ENCODE peak calls at places on chromosomes 5 and 9, in seven cellular contexts. One of them, this sample, is unnamed.

GRCh38 chr5:145818604-145819003 is 16.5 kb downstream of the PRELID2 start:
- DNase-seq in HepG2: no peak
- DNase-seq in WTC11: no peak
- DNase-seq in HEK293T: no peak
- DNase-seq in K562: no peak
- DNase-seq in H1: no peak
- DNase-seq in GM12878: no peak
- DNase-seq in this sample: no peak

GRCh38 chr5:32753051-32753450 is 41.9 kb downstream of the NPR3 start:
- DNase-seq in HepG2: no peak
- DNase-seq in WTC11: no peak
- DNase-seq in HEK293T: no peak
- DNase-seq in K562: no peak
- DNase-seq in H1: no peak
- DNase-seq in GM12878: no peak
- DNase-seq in this sample: no peak

GRCh38 chr9:93209097-93209496 is 25.2 kb downstream of the WNK2 start:
- DNase-seq in HepG2: peak
- DNase-seq in WTC11: no peak
- DNase-seq in HEK293T: no peak
- DNase-seq in K562: no peak
- DNase-seq in H1: no peak
- DNase-seq in GM12878: no peak
- DNase-seq in this sample: no peak

GRCh38 chr9:79731483-79731882 is 159.7 kb downstream of the TLE4 start:
- DNase-seq in HepG2: no peak
- DNase-seq in WTC11: no peak
- DNase-seq in HEK293T: no peak
- DNase-seq in K562: no peak
- DNase-seq in H1: no peak
- DNase-seq in GM12878: peak
- DNase-seq in this sample: no peak

GRCh38 chr5:151958111-151958510 is 33.5 kb upstream of the GLRA1 start:
- DNase-seq in HepG2: no peak
- DNase-seq in WTC11: no peak
- DNase-seq in HEK293T: no peak
- DNase-seq in K562: no peak
- DNase-seq in H1: no peak
- DNase-seq in GM12878: no peak
- DNase-seq in this sample: no peak

GRCh38 chr9:72203205-72203803 is 54.1 kb downstream of the GDA start:
- DNase-seq in HepG2: peak
- DNase-seq in WTC11: peak
- DNase-seq in HEK293T: peak
- DNase-seq in K562: peak
- DNase-seq in H1: no peak
- DNase-seq in GM12878: no peak
- DNase-seq in this sample: peak

GRCh38 chr9:33748633-33749304 is 46.6 kb upstream of the PRSS3 start:
- DNase-seq in HepG2: no peak
- DNase-seq in WTC11: no peak
- DNase-seq in HEK293T: no peak
- DNase-seq in K562: no peak
- DNase-seq in H1: no peak
- DNase-seq in GM12878: no peak
- DNase-seq in this sample: no peak

GRCh38 chr9:357560-357959 is 142.9 kb downstream of the DOCK8 start:
- DNase-seq in HepG2: no peak
- DNase-seq in WTC11: no peak
- DNase-seq in HEK293T: no peak
- DNase-seq in K562: peak
- DNase-seq in H1: no peak
- DNase-seq in GM12878: no peak
- DNase-seq in this sample: no peak

GRCh38 chr5:6497267-6497666 is 48.6 kb downstream of the UBE2QL1 start:
- DNase-seq in HepG2: no peak
- DNase-seq in WTC11: no peak
- DNase-seq in HEK293T: no peak
- DNase-seq in K562: no peak
- DNase-seq in H1: no peak
- DNase-seq in GM12878: no peak
- DNase-seq in this sample: no peak

GRCh38 chr5:91352831-91353695 is 30.1 kb downstream of the ARRDC3 start:
- DNase-seq in HepG2: no peak
- DNase-seq in WTC11: no peak
- DNase-seq in HEK293T: no peak
- DNase-seq in K562: no peak
- DNase-seq in H1: no peak
- DNase-seq in GM12878: no peak
- DNase-seq in this sample: no peak

GRCh38 chr5:1470762-1471211 is 25.5 kb upstream of the SLC6A3 start:
- DNase-seq in HepG2: peak
- DNase-seq in WTC11: no peak
- DNase-seq in HEK293T: no peak
- DNase-seq in K562: no peak
- DNase-seq in H1: no peak
- DNase-seq in GM12878: no peak
- DNase-seq in this sample: no peak

GRCh38 chr9:121944741-121945191 is 148.3 kb downstream of the TTLL11 start:
- DNase-seq in HepG2: no peak
- DNase-seq in WTC11: no peak
- DNase-seq in HEK293T: no peak
- DNase-seq in K562: no peak
- DNase-seq in H1: no peak
- DNase-seq in GM12878: no peak
- DNase-seq in this sample: no peak

GRCh38 chr9:120612218-120612617 is 32.3 kb upstream of the CDK5RAP2 start:
- DNase-seq in HepG2: no peak
- DNase-seq in WTC11: no peak
- DNase-seq in HEK293T: no peak
- DNase-seq in K562: no peak
- DNase-seq in H1: no peak
- DNase-seq in GM12878: no peak
- DNase-seq in this sample: no peak

GRCh38 chr5:43643327-43643726 is 40.3 kb downstream of the NNT start:
- DNase-seq in HepG2: no peak
- DNase-seq in WTC11: no peak
- DNase-seq in HEK293T: no peak
- DNase-seq in K562: no peak
- DNase-seq in H1: no peak
- DNase-seq in GM12878: no peak
- DNase-seq in this sample: no peak

GRCh38 chr5:133610489-133611356 is 1.6 kb downstream of the FSTL4 start:
- DNase-seq in HepG2: peak
- DNase-seq in WTC11: peak
- DNase-seq in HEK293T: peak
- DNase-seq in K562: peak
- DNase-seq in H1: no peak
- DNase-seq in GM12878: no peak
- DNase-seq in this sample: no peak

GRCh38 chr5:126594077-126594476 is 942 bp downstream of the ALDH7A1 start:
- DNase-seq in HepG2: no peak
- DNase-seq in WTC11: no peak
- DNase-seq in HEK293T: peak
- DNase-seq in K562: no peak
- DNase-seq in H1: no peak
- DNase-seq in GM12878: no peak
- DNase-seq in this sample: no peak

GRCh38 chr5:157571357-157571827 is 4.2 kb downstream of the ADAM19 start:
- DNase-seq in HepG2: no peak
- DNase-seq in WTC11: no peak
- DNase-seq in HEK293T: no peak
- DNase-seq in K562: no peak
- DNase-seq in H1: peak
- DNase-seq in GM12878: peak
- DNase-seq in this sample: no peak

GRCh38 chr5:175712681-175713085 is 54.8 kb downstream of the HRH2 start:
- DNase-seq in HepG2: no peak
- DNase-seq in WTC11: peak
- DNase-seq in HEK293T: no peak
- DNase-seq in K562: no peak
- DNase-seq in H1: no peak
- DNase-seq in GM12878: no peak
- DNase-seq in this sample: no peak

GRCh38 chr5:88734191-88734640 is 148.8 kb downstream of the MEF2C start:
- DNase-seq in HepG2: no peak
- DNase-seq in WTC11: no peak
- DNase-seq in HEK293T: no peak
- DNase-seq in K562: peak
- DNase-seq in H1: no peak
- DNase-seq in GM12878: peak
- DNase-seq in this sample: no peak

GRCh38 chr9:126122901-126123616 is 203.6 kb upstream of the MVB12B start:
- DNase-seq in HepG2: no peak
- DNase-seq in WTC11: no peak
- DNase-seq in HEK293T: no peak
- DNase-seq in K562: no peak
- DNase-seq in H1: no peak
- DNase-seq in GM12878: no peak
- DNase-seq in this sample: no peak

GRCh38 chr5:160565376-160565775 is 143.7 kb downstream of the PTTG1 start:
- DNase-seq in HepG2: no peak
- DNase-seq in WTC11: no peak
- DNase-seq in HEK293T: no peak
- DNase-seq in K562: no peak
- DNase-seq in H1: no peak
- DNase-seq in GM12878: no peak
- DNase-seq in this sample: no peak

GRCh38 chr5:78649220-78649700 is 688 bp upstream of the LHFPL2 start:
- DNase-seq in HepG2: peak
- DNase-seq in WTC11: peak
- DNase-seq in HEK293T: no peak
- DNase-seq in K562: no peak
- DNase-seq in H1: no peak
- DNase-seq in GM12878: no peak
- DNase-seq in this sample: no peak

GRCh38 chr5:36878421-36879088 is 2.0 kb downstream of the NIPBL start:
- DNase-seq in HepG2: peak
- DNase-seq in WTC11: peak
- DNase-seq in HEK293T: peak
- DNase-seq in K562: peak
- DNase-seq in H1: no peak
- DNase-seq in GM12878: no peak
- DNase-seq in this sample: no peak

GRCh38 chr9:133003071-133003461 is 24.6 kb downstream of the GFI1B start:
- DNase-seq in HepG2: no peak
- DNase-seq in WTC11: peak
- DNase-seq in HEK293T: no peak
- DNase-seq in K562: peak
- DNase-seq in H1: no peak
- DNase-seq in GM12878: no peak
- DNase-seq in this sample: no peak

GRCh38 chr9:38243993-38244392 is 148.5 kb upstream of the ALDH1B1 start:
- DNase-seq in HepG2: no peak
- DNase-seq in WTC11: no peak
- DNase-seq in HEK293T: no peak
- DNase-seq in K562: no peak
- DNase-seq in H1: no peak
- DNase-seq in GM12878: no peak
- DNase-seq in this sample: no peak

GRCh38 chr5:9197881-9198260 is 348.0 kb downstream of the SEMA5A start:
- DNase-seq in HepG2: no peak
- DNase-seq in WTC11: no peak
- DNase-seq in HEK293T: no peak
- DNase-seq in K562: no peak
- DNase-seq in H1: no peak
- DNase-seq in GM12878: peak
- DNase-seq in this sample: no peak

GRCh38 chr5:143759368-143760136 is 52.4 kb upstream of the HMHB1 start:
- DNase-seq in HepG2: no peak
- DNase-seq in WTC11: no peak
- DNase-seq in HEK293T: no peak
- DNase-seq in K562: no peak
- DNase-seq in H1: no peak
- DNase-seq in GM12878: no peak
- DNase-seq in this sample: no peak
- TF ChIP-seq SP1 in HepG2: no peak
- TF ChIP-seq SP1 in WTC11: no peak
- TF ChIP-seq SP1 in HEK293T: no peak
- TF ChIP-seq SP1 in K562: no peak
- TF ChIP-seq SP1 in H1: no peak
- TF ChIP-seq SP1 in GM12878: no peak
- TF ChIP-seq SP1 in this sample: no peak

GRCh38 chr5:22837803-22838202 is 15.3 kb downstream of the CDH12 start:
- DNase-seq in HepG2: no peak
- DNase-seq in WTC11: no peak
- DNase-seq in HEK293T: no peak
- DNase-seq in K562: no peak
- DNase-seq in H1: no peak
- DNase-seq in GM12878: no peak
- DNase-seq in this sample: no peak

GRCh38 chr5:22835630-22836029 is 17.5 kb downstream of the CDH12 start:
- DNase-seq in HepG2: no peak
- DNase-seq in WTC11: no peak
- DNase-seq in HEK293T: no peak
- DNase-seq in K562: no peak
- DNase-seq in H1: no peak
- DNase-seq in GM12878: no peak
- DNase-seq in this sample: no peak
- TF ChIP-seq SP1 in HepG2: no peak
- TF ChIP-seq SP1 in WTC11: no peak
- TF ChIP-seq SP1 in HEK293T: no peak
- TF ChIP-seq SP1 in K562: no peak
- TF ChIP-seq SP1 in H1: no peak
- TF ChIP-seq SP1 in GM12878: no peak
- TF ChIP-seq SP1 in this sample: no peak

DNA sequence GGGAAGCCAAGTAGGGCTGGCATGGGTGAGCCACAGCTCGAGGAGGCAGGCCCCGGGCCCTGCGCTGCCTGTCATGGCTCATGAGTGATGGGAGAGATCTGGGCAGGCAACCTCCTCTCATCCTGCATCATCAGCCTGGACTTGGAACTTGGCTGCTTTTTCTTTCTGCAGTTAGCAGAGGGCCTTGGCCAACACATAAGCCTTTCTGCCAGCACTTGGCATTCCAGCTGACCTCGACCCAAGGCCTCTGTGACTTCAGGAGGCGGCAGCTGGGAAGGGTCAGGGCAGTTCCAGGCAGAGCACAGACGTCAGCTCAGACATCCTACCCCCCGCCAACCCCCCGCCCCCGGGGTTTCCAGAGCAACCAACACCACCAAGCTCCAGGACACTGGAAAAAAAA is 7.6 kb downstream of the S1PR3 start:
- DNase-seq in HepG2: no peak
- DNase-seq in WTC11: no peak
- DNase-seq in HEK293T: no peak
- DNase-seq in K562: no peak
- DNase-seq in H1: no peak
- DNase-seq in GM12878: no peak
- DNase-seq in this sample: no peak
- TF ChIP-seq SP1 in HepG2: no peak
- TF ChIP-seq SP1 in WTC11: no peak
- TF ChIP-seq SP1 in HEK293T: no peak
- TF ChIP-seq SP1 in K562: no peak
- TF ChIP-seq SP1 in H1: no peak
- TF ChIP-seq SP1 in GM12878: no peak
- TF ChIP-seq SP1 in this sample: no peak

GRCh38 chr9:27198175-27198574 is 89.2 kb downstream of the TEK start:
- DNase-seq in HepG2: no peak
- DNase-seq in WTC11: peak
- DNase-seq in HEK293T: no peak
- DNase-seq in K562: no peak
- DNase-seq in H1: no peak
- DNase-seq in GM12878: no peak
- DNase-seq in this sample: peak
- TF ChIP-seq SP1 in HepG2: no peak
- TF ChIP-seq SP1 in WTC11: no peak
- TF ChIP-seq SP1 in HEK293T: no peak
- TF ChIP-seq SP1 in K562: no peak
- TF ChIP-seq SP1 in H1: no peak
- TF ChIP-seq SP1 in GM12878: no peak
- TF ChIP-seq SP1 in this sample: no peak

This sample was measured in HCT116.